ENCODE peak calls at places on chromosomes 2 and 18, in six cellular contexts. P is tibial nerve; T is activated T-helper 9 cell treated with anti-CD3 and anti-CD28 coated beads, Interleukin-2, amount 50 U/mL, for 16 hours; E is GM20000; I is upper lobe of right lung; S is activated T-cell treated with anti-CD3 and anti-CD28 coated beads for 1 hour. F is an unnamed sample.
A peak's percentile ranks its signal among the peaks of the same experiment; 100 is the strongest.

GRCh38 chr2:43609304-43609883 is 13.6 kb upstream of the THADA start:
- DNase-seq in P (no peak), T (no peak), E (peak; percentile 50), I (no peak), S (no peak), F (no peak)

GRCh38 chr2:129314120-129314519 is 665.3 kb upstream of the RAB6C start:
- DNase-seq in P (no peak), T (no peak), E (no peak), I (no peak), S (no peak), F (no peak)

GRCh38 chr2:13260401-13260800 is 543.7 kb downstream of the TRIB2 start:
- DNase-seq in P (no peak), T (no peak), E (no peak), I (no peak), S (no peak), F (no peak)

GRCh38 chr18:662197-662596 is 4.7 kb downstream of the TYMS start:
- DNase-seq in P (no peak), T (no peak), E (no peak), I (no peak), S (no peak), F (no peak)

GRCh38 chr2:1556776-1557466 is 143.7 kb downstream of the TPO start:
- DNase-seq in P (no peak), T (no peak), E (no peak), I (no peak), S (no peak), F (no peak)

GRCh38 chr2:240233891-240234502 is 93.5 kb upstream of the OTOS start:
- DNase-seq in P (no peak), T (no peak), E (no peak), I (peak; percentile 66), S (no peak), F (no peak)

GRCh38 chr2:54575379-54575888 is 119.3 kb downstream of the SPTBN1 start:
- DNase-seq in P (no peak), T (no peak), E (no peak), I (no peak), S (no peak), F (peak; percentile 90)

GRCh38 chr2:175766880-175767279 is 235.2 kb downstream of the LNPK start:
- DNase-seq in P (no peak), T (no peak), E (no peak), I (no peak), S (no peak), F (no peak)

GRCh38 chr2:29990112-29990511 is 68.7 kb upstream of the ALK start:
- DNase-seq in P (no peak), T (no peak), E (no peak), I (no peak), S (no peak), F (no peak)

GRCh38 chr2:74511104-74511989 is 2.9 kb upstream of the TLX2 start:
- DNase-seq in P (no peak), T (no peak), E (no peak), I (no peak), S (no peak), F (no peak)

GRCh38 chr2:46315103-46315890 is 18.1 kb downstream of the EPAS1 start:
- DNase-seq in P (peak; percentile 60), T (peak; percentile 6), E (no peak), I (peak; percentile 89), S (no peak), F (peak; percentile 86)

GRCh38 chr18:10798727-10799435 is 273.1 kb downstream of the NAPG start:
- DNase-seq in P (no peak), T (no peak), E (no peak), I (no peak), S (no peak), F (no peak)

GRCh38 chr2:240567872-240568677 is at the start of gene RNPEPL1:
- DNase-seq in P (peak; percentile 13), T (peak; percentile 34), E (peak; percentile 85), I (peak; percentile 79), S (peak; percentile 48), F (no peak)

GRCh38 chr2:210727549-210727948 is 171.2 kb downstream of the CPS1 start:
- DNase-seq in P (no peak), T (no peak), E (no peak), I (no peak), S (no peak), F (no peak)

GRCh38 chr2:12498703-12499102 is 218.0 kb upstream of the TRIB2 start:
- DNase-seq in P (no peak), T (no peak), E (no peak), I (no peak), S (no peak), F (peak; percentile 26)

GRCh38 chr18:6962571-6963451 is 154.8 kb downstream of the LAMA1 start:
- DNase-seq in P (no peak), T (no peak), E (no peak), I (no peak), S (no peak), F (no peak)

GRCh38 chr18:2002604-2003003 is 568.7 kb downstream of the METTL4 start:
- DNase-seq in P (no peak), T (no peak), E (no peak), I (no peak), S (no peak), F (no peak)

GRCh38 chr2:41873102-41873501 is 174.7 kb upstream of the PKDCC start:
- DNase-seq in P (no peak), T (no peak), E (no peak), I (no peak), S (no peak), F (no peak)